ENCODE peak calls at places on chromosomes 12 and 14, in five cellular contexts. One of them, this sample, is unnamed. For H3K9me3, the result is how much of the 10 kb centered on the place peaks cover.

GRCh38 chr12:57010627-57011224 is 4.4 kb upstream of the ZBTB39 start:
- DNase-seq in naive thymus-derived CD4-positive, alpha-beta T cell: no peak
- DNase-seq in tibial artery: no peak
- DNase-seq in heart right ventricle: no peak
- DNase-seq in body of pancreas: no peak
- DNase-seq in this sample: no peak

GRCh38 chr12:113259499-113259953 is 38.3 kb downstream of the TPCN1 start:
- DNase-seq in tibial artery: peak
- DNase-seq in naive thymus-derived CD4-positive, alpha-beta T cell: no peak
- DNase-seq in body of pancreas: peak
- DNase-seq in heart right ventricle: peak
- DNase-seq in this sample: no peak

GRCh38 chr12:83826112-83826511 is 1086.5 kb downstream of the SLC6A15 start:
- DNase-seq in naive thymus-derived CD4-positive, alpha-beta T cell: no peak
- DNase-seq in heart right ventricle: no peak
- DNase-seq in tibial artery: no peak
- DNase-seq in body of pancreas: peak
- DNase-seq in this sample: peak

GRCh38 chr12:3342051-3342450 is 149.0 kb upstream of the PRMT8 start:
- DNase-seq in naive thymus-derived CD4-positive, alpha-beta T cell: no peak
- DNase-seq in body of pancreas: peak
- DNase-seq in heart right ventricle: peak
- DNase-seq in tibial artery: no peak
- DNase-seq in this sample: no peak

GRCh38 chr12:75337905-75338304 is 3.4 kb downstream of the GLIPR1L1 start:
- DNase-seq in heart right ventricle: no peak
- DNase-seq in naive thymus-derived CD4-positive, alpha-beta T cell: no peak
- DNase-seq in body of pancreas: no peak
- DNase-seq in tibial artery: no peak
- DNase-seq in this sample: no peak

GRCh38 chr12:12885060-12885792 is 6.1 kb upstream of the GPRC5A start:
- DNase-seq in tibial artery: no peak
- DNase-seq in naive thymus-derived CD4-positive, alpha-beta T cell: no peak
- DNase-seq in heart right ventricle: no peak
- DNase-seq in body of pancreas: no peak
- DNase-seq in this sample: no peak

GRCh38 chr14:69154779-69155178 is 1.9 kb upstream of the DCAF5 start:
- DNase-seq in heart right ventricle: no peak
- DNase-seq in body of pancreas: peak
- DNase-seq in tibial artery: no peak
- DNase-seq in naive thymus-derived CD4-positive, alpha-beta T cell: peak
- DNase-seq in this sample: no peak

GRCh38 chr14:74616507-74616906 is 4.5 kb upstream of the LTBP2 start:
- DNase-seq in tibial artery: peak
- DNase-seq in body of pancreas: peak
- DNase-seq in heart right ventricle: no peak
- DNase-seq in naive thymus-derived CD4-positive, alpha-beta T cell: no peak
- DNase-seq in this sample: no peak

GRCh38 chr12:95918194-95918993 is 24.0 kb downstream of the CCDC38 start:
- DNase-seq in heart right ventricle: peak
- DNase-seq in tibial artery: peak
- DNase-seq in body of pancreas: peak
- DNase-seq in naive thymus-derived CD4-positive, alpha-beta T cell: peak
- DNase-seq in this sample: no peak

GRCh38 chr12:18747960-18748359 is 10.0 kb downstream of the CAPZA3 start:
- DNase-seq in naive thymus-derived CD4-positive, alpha-beta T cell: no peak
- DNase-seq in tibial artery: no peak
- DNase-seq in heart right ventricle: no peak
- DNase-seq in body of pancreas: no peak
- DNase-seq in this sample: no peak

GRCh38 chr14:95547272-95547625 is 12.4 kb downstream of the GLRX5 start:
- DNase-seq in heart right ventricle: no peak
- DNase-seq in naive thymus-derived CD4-positive, alpha-beta T cell: no peak
- DNase-seq in tibial artery: no peak
- DNase-seq in body of pancreas: no peak
- DNase-seq in this sample: no peak

GRCh38 chr12:10779103-10779502 is 23.3 kb downstream of the TAS2R7 start:
- DNase-seq in heart right ventricle: no peak
- DNase-seq in naive thymus-derived CD4-positive, alpha-beta T cell: no peak
- DNase-seq in body of pancreas: no peak
- DNase-seq in tibial artery: no peak
- DNase-seq in this sample: no peak

GRCh38 chr14:46686652-46687051 is 35.1 kb upstream of the RPL10L start:
- DNase-seq in tibial artery: no peak
- DNase-seq in body of pancreas: no peak
- DNase-seq in heart right ventricle: no peak
- DNase-seq in naive thymus-derived CD4-positive, alpha-beta T cell: no peak
- DNase-seq in this sample: no peak

GRCh38 chr12:51082561-51083139 is 746 bp downstream of the CSRNP2 start:
- DNase-seq in naive thymus-derived CD4-positive, alpha-beta T cell: peak
- DNase-seq in body of pancreas: peak
- DNase-seq in tibial artery: peak
- DNase-seq in heart right ventricle: peak
- DNase-seq in this sample: no peak

GRCh38 chr12:97160277-97160676 is 253.2 kb downstream of the NEDD1 start:
- DNase-seq in body of pancreas: no peak
- DNase-seq in tibial artery: no peak
- DNase-seq in naive thymus-derived CD4-positive, alpha-beta T cell: no peak
- DNase-seq in heart right ventricle: no peak
- DNase-seq in this sample: no peak

GRCh38 chr12:123010681-123011080 is 30.2 kb downstream of the ARL6IP4 start:
- DNase-seq in naive thymus-derived CD4-positive, alpha-beta T cell: no peak
- DNase-seq in tibial artery: no peak
- DNase-seq in body of pancreas: no peak
- DNase-seq in heart right ventricle: no peak
- DNase-seq in this sample: no peak

GRCh38 chr12:115000038-115000437 is 316.1 kb upstream of the TBX3 start:
- DNase-seq in heart right ventricle: no peak
- DNase-seq in tibial artery: no peak
- DNase-seq in body of pancreas: no peak
- DNase-seq in naive thymus-derived CD4-positive, alpha-beta T cell: no peak
- DNase-seq in this sample: no peak

GRCh38 chr14:61525293-61526011 is 169.9 kb upstream of the HIF1A start:
- DNase-seq in body of pancreas: peak
- DNase-seq in heart right ventricle: peak
- DNase-seq in tibial artery: peak
- DNase-seq in naive thymus-derived CD4-positive, alpha-beta T cell: no peak
- DNase-seq in this sample: peak

GRCh38 chr14:33682746-33683145 is 268.1 kb downstream of the EGLN3 start:
- DNase-seq in naive thymus-derived CD4-positive, alpha-beta T cell: no peak
- DNase-seq in heart right ventricle: peak
- DNase-seq in body of pancreas: peak
- DNase-seq in tibial artery: peak
- DNase-seq in this sample: no peak

GRCh38 chr12:6312529-6313325 is 2.2 kb downstream of the PLEKHG6 start:
- DNase-seq in naive thymus-derived CD4-positive, alpha-beta T cell: no peak
- DNase-seq in heart right ventricle: no peak
- DNase-seq in tibial artery: no peak
- DNase-seq in body of pancreas: peak
- DNase-seq in this sample: no peak

GRCh38 chr12:17759982-17760381 is 330.0 kb downstream of the RERGL start:
- DNase-seq in naive thymus-derived CD4-positive, alpha-beta T cell: no peak
- DNase-seq in tibial artery: no peak
- DNase-seq in heart right ventricle: no peak
- DNase-seq in body of pancreas: no peak
- DNase-seq in this sample: no peak

GRCh38 chr12:12616512-12617275 is 5.0 kb downstream of the CREBL2 start:
- DNase-seq in heart right ventricle: no peak
- DNase-seq in body of pancreas: no peak
- DNase-seq in naive thymus-derived CD4-positive, alpha-beta T cell: no peak
- DNase-seq in tibial artery: no peak
- DNase-seq in this sample: no peak

GRCh38 chr12:74454109-74454508 is 83.5 kb upstream of the ATXN7L3B start:
- DNase-seq in heart right ventricle: no peak
- DNase-seq in tibial artery: no peak
- DNase-seq in body of pancreas: no peak
- DNase-seq in naive thymus-derived CD4-positive, alpha-beta T cell: no peak
- DNase-seq in this sample: no peak

GRCh38 chr14:72516936-72517408 is 376.9 kb downstream of the DPF3 start:
- DNase-seq in body of pancreas: peak
- DNase-seq in tibial artery: peak
- DNase-seq in naive thymus-derived CD4-positive, alpha-beta T cell: peak
- DNase-seq in heart right ventricle: peak
- DNase-seq in this sample: peak

GRCh38 chr12:49568442-49568776 is 467 bp upstream of the MCRS1 start:
- DNase-seq in tibial artery: no peak
- DNase-seq in body of pancreas: no peak
- DNase-seq in naive thymus-derived CD4-positive, alpha-beta T cell: no peak
- DNase-seq in heart right ventricle: no peak
- DNase-seq in this sample: no peak

GRCh38 chr14:53663709-53664108 is 292.9 kb downstream of the BMP4 start:
- DNase-seq in tibial artery: no peak
- DNase-seq in heart right ventricle: peak
- DNase-seq in body of pancreas: peak
- DNase-seq in naive thymus-derived CD4-positive, alpha-beta T cell: no peak
- DNase-seq in this sample: no peak

DNA sequence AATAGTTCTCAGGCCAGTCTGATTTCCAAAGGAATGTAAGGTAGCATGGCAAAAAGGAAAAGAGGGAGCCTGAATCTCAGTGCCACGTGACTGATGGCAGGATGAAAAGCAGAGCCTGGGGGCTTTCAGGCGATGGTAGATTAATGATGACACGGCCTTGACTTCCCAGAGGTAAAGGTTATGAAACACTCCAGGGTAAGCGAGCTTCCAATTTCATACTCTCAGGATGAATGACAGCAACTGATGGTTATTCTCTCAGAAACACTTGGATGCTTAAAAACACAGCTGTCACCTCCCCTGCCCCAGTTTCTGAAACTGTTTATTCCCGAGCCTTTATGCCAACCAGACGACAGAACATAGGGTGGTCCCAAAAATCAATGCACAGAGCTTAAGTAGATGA is 28.8 kb downstream of the GDF11 start:
- DNase-seq in body of pancreas: no peak
- DNase-seq in heart right ventricle: no peak
- DNase-seq in naive thymus-derived CD4-positive, alpha-beta T cell: no peak
- DNase-seq in tibial artery: no peak
- DNase-seq in this sample: no peak
- H3K9me3 ChIP-seq in body of pancreas: under half
- H3K9me3 ChIP-seq in heart right ventricle: under half
- H3K9me3 ChIP-seq in naive thymus-derived CD4-positive, alpha-beta T cell: under half
- H3K9me3 ChIP-seq in tibial artery: under half
- H3K9me3 ChIP-seq in this sample: under half

DNA sequence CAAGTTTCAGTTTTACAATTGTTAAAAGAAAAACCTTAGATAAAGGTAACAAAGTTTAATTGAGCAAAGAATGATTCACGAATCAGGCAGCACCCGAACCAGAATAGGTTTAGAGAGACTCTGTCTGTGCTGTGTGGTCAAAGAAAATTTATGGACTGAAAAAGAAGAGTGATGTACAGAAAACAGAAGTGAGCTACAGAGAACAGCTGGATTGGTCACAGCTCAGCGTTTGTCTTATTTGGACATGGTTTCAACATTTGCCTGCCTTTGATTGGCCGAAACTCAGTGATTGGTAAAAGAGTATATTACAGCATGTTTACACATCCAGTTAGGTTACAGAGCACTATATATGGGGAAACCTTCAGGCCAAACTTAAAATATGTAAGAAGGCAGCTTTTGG is 703.2 kb upstream of the STXBP6 start:
- DNase-seq in tibial artery: no peak
- DNase-seq in naive thymus-derived CD4-positive, alpha-beta T cell: no peak
- DNase-seq in heart right ventricle: no peak
- DNase-seq in body of pancreas: no peak
- DNase-seq in this sample: no peak
- H3K9me3 ChIP-seq in tibial artery: under half
- H3K9me3 ChIP-seq in naive thymus-derived CD4-positive, alpha-beta T cell: under half
- H3K9me3 ChIP-seq in heart right ventricle: under half
- H3K9me3 ChIP-seq in body of pancreas: under half
- H3K9me3 ChIP-seq in this sample: under half

GRCh38 chr14:101460521-101460920 is 100.8 kb upstream of the DIO3 start:
- DNase-seq in naive thymus-derived CD4-positive, alpha-beta T cell: no peak
- DNase-seq in tibial artery: no peak
- DNase-seq in body of pancreas: no peak
- DNase-seq in heart right ventricle: no peak
- DNase-seq in this sample: no peak
- H3K9me3 ChIP-seq in naive thymus-derived CD4-positive, alpha-beta T cell: under half
- H3K9me3 ChIP-seq in tibial artery: under half
- H3K9me3 ChIP-seq in body of pancreas: under half
- H3K9me3 ChIP-seq in heart right ventricle: under half
- H3K9me3 ChIP-seq in this sample: under half

GRCh38 chr12:30423330-30423729 is 272.3 kb downstream of the IPO8 start:
- DNase-seq in heart right ventricle: no peak
- DNase-seq in naive thymus-derived CD4-positive, alpha-beta T cell: no peak
- DNase-seq in body of pancreas: no peak
- DNase-seq in tibial artery: no peak
- DNase-seq in this sample: no peak

GRCh38 chr12:30422844-30423243 is 272.8 kb downstream of the IPO8 start:
- DNase-seq in heart right ventricle: no peak
- DNase-seq in tibial artery: no peak
- DNase-seq in body of pancreas: no peak
- DNase-seq in naive thymus-derived CD4-positive, alpha-beta T cell: no peak
- DNase-seq in this sample: no peak

GRCh38 chr12:30428098-30428497 is 267.6 kb downstream of the IPO8 start:
- DNase-seq in naive thymus-derived CD4-positive, alpha-beta T cell: no peak
- DNase-seq in body of pancreas: no peak
- DNase-seq in tibial artery: no peak
- DNase-seq in heart right ventricle: no peak
- DNase-seq in this sample: no peak

GRCh38 chr12:30425445-30425844 is 270.2 kb downstream of the IPO8 start:
- DNase-seq in naive thymus-derived CD4-positive, alpha-beta T cell: no peak
- DNase-seq in body of pancreas: no peak
- DNase-seq in heart right ventricle: no peak
- DNase-seq in tibial artery: no peak
- DNase-seq in this sample: no peak

GRCh38 chr12:30427555-30427954 is 268.1 kb downstream of the IPO8 start:
- DNase-seq in naive thymus-derived CD4-positive, alpha-beta T cell: no peak
- DNase-seq in heart right ventricle: no peak
- DNase-seq in tibial artery: no peak
- DNase-seq in body of pancreas: no peak
- DNase-seq in this sample: no peak
- H3K9me3 ChIP-seq in naive thymus-derived CD4-positive, alpha-beta T cell: under half
- H3K9me3 ChIP-seq in heart right ventricle: under half
- H3K9me3 ChIP-seq in tibial artery: under half
- H3K9me3 ChIP-seq in body of pancreas: under half
- H3K9me3 ChIP-seq in this sample: under half

GRCh38 chr12:124165695-124166094 is 129.2 kb upstream of the RFLNA start:
- DNase-seq in naive thymus-derived CD4-positive, alpha-beta T cell: no peak
- DNase-seq in tibial artery: no peak
- DNase-seq in body of pancreas: no peak
- DNase-seq in heart right ventricle: no peak
- DNase-seq in this sample: no peak
- H3K9me3 ChIP-seq in naive thymus-derived CD4-positive, alpha-beta T cell: under half
- H3K9me3 ChIP-seq in tibial artery: under half
- H3K9me3 ChIP-seq in body of pancreas: under half
- H3K9me3 ChIP-seq in heart right ventricle: under half
- H3K9me3 ChIP-seq in this sample: under half

GRCh38 chr14:105838107-105838506 is 311.7 kb downstream of the TMEM121 start:
- DNase-seq in body of pancreas: no peak
- DNase-seq in heart right ventricle: no peak
- DNase-seq in naive thymus-derived CD4-positive, alpha-beta T cell: no peak
- DNase-seq in tibial artery: no peak
- DNase-seq in this sample: no peak
- H3K9me3 ChIP-seq in body of pancreas: under half
- H3K9me3 ChIP-seq in heart right ventricle: under half
- H3K9me3 ChIP-seq in naive thymus-derived CD4-positive, alpha-beta T cell: under half
- H3K9me3 ChIP-seq in tibial artery: under half
- H3K9me3 ChIP-seq in this sample: under half